ENCODE peak calls at places on chromosomes 1 and 21, in eight cellular contexts. E is A549, F is HCT116, Z is K562, D is GM12878, K is HepG2, L is endothelial cell of umbilical vein, U is H1. C is an unnamed sample.

GRCh38 chr1:185974367-185974766 is 240.2 kb downstream of the HMCN1 start:
- DNase-seq in E (no peak), Z (no peak), D (no peak), L (no peak), F (no peak), U (no peak), K (no peak), C (no peak)

GRCh38 chr1:39672551-39672947 is 642 bp upstream of the NT5C1A start:
- DNase-seq in D (no peak), K (no peak), E (peak), F (no peak), U (peak), Z (peak), L (peak), C (no peak)

GRCh38 chr1:50326026-50326425 is 97.2 kb downstream of the DMRTA2 start:
- DNase-seq in F (no peak), K (no peak), Z (no peak), U (no peak), D (no peak), E (no peak), L (no peak), C (no peak)

GRCh38 chr21:31612889-31613785 is 46.4 kb upstream of the SOD1 start:
- DNase-seq in Z (no peak), U (no peak), K (no peak), F (no peak), D (no peak), E (no peak), L (no peak), C (peak)

GRCh38 chr1:168300626-168301025 is 19.9 kb downstream of the TBX19 start:
- DNase-seq in K (no peak), F (no peak), L (no peak), Z (no peak), E (no peak), U (no peak), D (no peak), C (no peak)

GRCh38 chr1:208475951-208476824 is 232.0 kb upstream of the PLXNA2 start:
- DNase-seq in F (no peak), L (peak), U (peak), Z (no peak), E (no peak), K (peak), D (no peak), C (no peak)

GRCh38 chr1:37410815-37411214 is 63.6 kb upstream of the ZC3H12A start:
- DNase-seq in D (no peak), E (no peak), L (peak), Z (peak), F (no peak), K (peak), U (peak), C (peak)

GRCh38 chr1:227754958-227755357 is 19.7 kb downstream of the SNAP47 start:
- DNase-seq in Z (no peak), K (no peak), U (no peak), F (no peak), D (no peak), E (no peak), L (no peak), C (no peak)

GRCh38 chr1:97365026-97365425 is 555.8 kb downstream of the DPYD start:
- DNase-seq in D (no peak), K (no peak), U (no peak), Z (no peak), F (no peak), L (no peak), E (no peak), C (no peak)

GRCh38 chr1:92404661-92405060 is 82.1 kb downstream of the GFI1 start:
- DNase-seq in U (no peak), L (no peak), E (no peak), Z (no peak), D (no peak), K (peak), F (no peak), C (no peak)

GRCh38 chr1:58432813-58433668 is 113.5 kb downstream of the OMA1 start:
- DNase-seq in U (peak), D (peak), L (peak), E (no peak), K (no peak), Z (no peak), F (no peak), C (no peak)

GRCh38 chr1:41806472-41807155 is 112.1 kb downstream of the HIVEP3 start:
- DNase-seq in D (no peak), E (no peak), Z (peak), U (no peak), L (no peak), F (no peak), K (no peak), C (peak)

GRCh38 chr1:20212099-20212684 is 25.9 kb upstream of the PLA2G2C start:
- DNase-seq in U (no peak), D (no peak), F (no peak), E (no peak), K (no peak), Z (peak), L (no peak), C (no peak)

GRCh38 chr1:165628127-165628857 is 2.7 kb upstream of the MGST3 start:
- DNase-seq in Z (no peak), K (no peak), U (no peak), D (no peak), F (no peak), E (no peak), L (no peak), C (no peak)

GRCh38 chr1:184118051-184118450 is 66.5 kb downstream of the TSEN15 start:
- DNase-seq in D (no peak), F (no peak), E (no peak), Z (no peak), K (no peak), L (no peak), U (no peak), C (no peak)

GRCh38 chr1:51927029-51927428 is 48.5 kb upstream of the NRDC start:
- DNase-seq in E (no peak), K (no peak), D (no peak), F (no peak), U (no peak), L (no peak), Z (no peak), C (no peak)

GRCh38 chr1:19054216-19054615 is 97.7 kb upstream of the IFFO2 start:
- DNase-seq in D (no peak), K (no peak), F (no peak), E (no peak), U (no peak), Z (no peak), L (no peak), C (no peak)

GRCh38 chr1:203797948-203798347 is 2.5 kb downstream of the ZBED6 start:
- DNase-seq in K (peak), F (no peak), Z (peak), D (no peak), E (no peak), L (no peak), U (no peak), C (no peak)

GRCh38 chr1:203794764-203795381 is 550 bp upstream of the ZBED6 start:
- DNase-seq in L (no peak), D (no peak), U (no peak), F (no peak), Z (no peak), E (no peak), K (no peak), C (no peak)

GRCh38 chr1:203796223-203796747 is 862 bp downstream of the ZBED6 start:
- DNase-seq in L (peak), U (no peak), D (peak), F (no peak), Z (no peak), E (no peak), K (peak), C (peak)

GRCh38 chr1:203797216-203797615 is 1.8 kb downstream of the ZBED6 start:
- DNase-seq in U (no peak), D (no peak), L (no peak), F (no peak), K (no peak), E (no peak), Z (no peak), C (no peak)

DNA sequence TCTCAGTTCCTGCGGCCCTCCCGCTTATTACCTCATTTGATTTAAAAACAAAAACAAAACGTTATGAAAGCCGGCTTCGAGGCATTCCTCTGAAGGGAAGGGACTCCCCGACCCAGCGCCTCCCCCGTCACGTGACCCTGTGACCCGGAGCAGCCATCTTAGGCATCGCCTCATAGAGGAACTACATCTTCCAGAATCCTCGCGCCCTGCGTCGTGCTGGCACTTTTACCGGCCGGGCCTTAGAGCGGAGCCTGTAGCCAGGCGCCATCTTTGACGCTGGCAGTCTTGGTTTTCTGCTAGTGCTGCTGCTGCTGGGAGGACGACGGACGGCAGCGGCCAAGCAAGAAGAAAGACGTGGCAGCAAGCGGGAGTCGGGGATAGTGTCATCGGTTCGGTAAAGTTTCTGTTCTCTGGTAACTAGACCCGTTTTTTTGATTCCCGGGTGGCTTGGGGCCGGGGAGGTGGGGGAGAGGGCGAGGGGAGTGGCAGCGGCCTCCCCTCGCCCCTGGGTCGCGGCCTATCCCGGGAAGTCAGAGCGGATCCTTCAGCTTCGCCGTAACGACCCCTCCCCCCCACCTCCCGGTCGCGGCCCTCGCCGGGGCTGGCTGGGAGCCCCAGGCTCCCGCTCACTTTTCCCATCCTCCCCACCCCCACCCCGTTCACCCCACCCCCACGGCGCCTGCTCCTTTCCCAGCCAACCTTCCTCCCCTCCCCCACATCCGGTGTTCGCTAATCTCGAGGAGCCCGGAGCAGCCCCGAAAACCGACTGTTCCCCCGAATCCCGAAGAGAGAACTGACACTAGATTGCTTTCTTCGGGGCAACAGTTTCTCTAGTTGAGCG is at the start of the genes ZBED6 and ZC3H11A:
- DNase-seq in Z (peak), D (peak), L (peak), U (peak), E (peak), F (peak), K (peak), C (peak)
- TF ChIP-seq POLR2A in Z (peak), D (peak), L (peak), U (peak), E (peak), F (peak), K (peak), C (peak)

GRCh38 chr1:78619803-78620579 is at the start of gene IFI44L:
- DNase-seq in L (peak), Z (no peak), D (peak), U (no peak), E (no peak), K (no peak), F (no peak), C (no peak)
- H3K4me3 ChIP-seq in L (peak), Z (no peak), D (peak), U (no peak), E (no peak), K (no peak), F (no peak), C (no peak)

GRCh38 chr1:205535866-205536758 is 31.6 kb downstream of the CDK18 start:
- DNase-seq in Z (no peak), K (no peak), D (no peak), L (no peak), U (peak), F (no peak), E (no peak), C (no peak)
- TF ChIP-seq MAX in Z (no peak), K (no peak), D (no peak), L (no peak), U (no peak), F (no peak), E (no peak), C (no peak)

GRCh38 chr1:1435094-1435903 is at the start of gene VWA1:
- DNase-seq in U (peak), Z (peak), L (peak), F (no peak), E (no peak), D (no peak), K (no peak), C (no peak)
- TF ChIP-seq POLR2A in U (no peak), Z (peak), L (no peak), F (peak), E (peak), D (no peak), K (no peak), C (no peak)

DNA sequence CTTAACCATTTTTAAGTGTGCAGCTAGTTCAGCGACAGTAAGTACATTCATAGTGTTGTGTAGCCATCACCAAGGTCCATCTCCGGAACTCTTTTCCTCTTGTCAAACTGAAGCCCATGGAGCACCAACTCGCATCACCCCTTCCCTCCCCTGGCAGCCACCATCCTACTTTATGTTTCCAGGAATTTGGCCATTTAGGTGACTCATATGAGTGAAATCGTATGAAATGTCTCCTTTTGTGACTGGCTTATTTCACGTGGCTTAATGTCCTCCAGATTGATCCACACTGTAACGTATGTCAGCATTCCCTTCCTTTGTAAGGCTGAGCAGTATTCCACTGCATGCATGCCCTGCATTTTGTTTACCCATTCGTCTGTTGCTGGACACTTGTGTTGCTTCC is 2.5 kb downstream of the COL6A2 start:
- DNase-seq in D (no peak), L (no peak), U (no peak), F (no peak), E (no peak), K (no peak), Z (no peak), C (no peak)
- H3K4me3 ChIP-seq in D (no peak), L (no peak), U (no peak), F (no peak), E (no peak), K (no peak), Z (no peak), C (no peak)

C was measured in NB4.